ENCODE peak calls at places on chromosomes 6 and 20, in four cellular contexts. One of them, this sample, is unnamed.

GRCh38 chr20:4613718-4614620 is 107.7 kb upstream of the PRND start:
- DNase-seq in Daoy: peak
- DNase-seq in adrenal gland: peak
- DNase-seq in HEK293T: no peak
- DNase-seq in this sample: peak

GRCh38 chr6:53898026-53898795 is 103.4 kb downstream of the LRRC1 start:
- DNase-seq in HEK293T: no peak
- DNase-seq in adrenal gland: no peak
- DNase-seq in Daoy: no peak
- DNase-seq in this sample: no peak

GRCh38 chr20:49620364-49621240 is 52.7 kb upstream of the PTGIS start:
- DNase-seq in HEK293T: no peak
- DNase-seq in Daoy: no peak
- DNase-seq in adrenal gland: no peak
- DNase-seq in this sample: no peak

GRCh38 chr6:30207619-30208295 is 5.4 kb downstream of the TRIM26 start:
- DNase-seq in Daoy: peak
- DNase-seq in adrenal gland: no peak
- DNase-seq in HEK293T: no peak
- DNase-seq in this sample: peak

GRCh38 chr20:61923371-61924166 is 142.1 kb downstream of the TAF4 start:
- DNase-seq in HEK293T: no peak
- DNase-seq in Daoy: peak
- DNase-seq in adrenal gland: no peak
- DNase-seq in this sample: no peak

GRCh38 chr6:153958860-153959259 is 80.2 kb upstream of the OPRM1 start:
- DNase-seq in Daoy: no peak
- DNase-seq in HEK293T: no peak
- DNase-seq in adrenal gland: no peak
- DNase-seq in this sample: no peak

GRCh38 chr6:46507426-46507825 is 16.2 kb upstream of the RCAN2 start:
- DNase-seq in HEK293T: no peak
- DNase-seq in adrenal gland: no peak
- DNase-seq in Daoy: no peak
- DNase-seq in this sample: no peak

GRCh38 chr6:50661636-50662035 is 51.7 kb upstream of the TFAP2D start:
- DNase-seq in adrenal gland: no peak
- DNase-seq in HEK293T: no peak
- DNase-seq in Daoy: no peak
- DNase-seq in this sample: no peak

GRCh38 chr6:159716247-159717086 is 10.8 kb upstream of the WTAP start:
- DNase-seq in Daoy: peak
- DNase-seq in adrenal gland: peak
- DNase-seq in HEK293T: no peak
- DNase-seq in this sample: no peak

GRCh38 chr6:13355043-13355945 is 27.0 kb upstream of the TBC1D7 start:
- DNase-seq in HEK293T: no peak
- DNase-seq in adrenal gland: no peak
- DNase-seq in Daoy: peak
- DNase-seq in this sample: no peak

GRCh38 chr6:40631760-40632159 is 44.6 kb upstream of the LRFN2 start:
- DNase-seq in Daoy: no peak
- DNase-seq in HEK293T: no peak
- DNase-seq in adrenal gland: no peak
- DNase-seq in this sample: no peak

GRCh38 chr6:106163446-106163965 is 77.4 kb downstream of the PRDM1 start:
- DNase-seq in HEK293T: peak
- DNase-seq in adrenal gland: peak
- DNase-seq in Daoy: peak
- DNase-seq in this sample: no peak

This sample was measured in left cardiac atrium.